ENCODE peak calls at places on chromosomes 3 and 15, in six cellular contexts. N, B, J, O, H and T are unnamed samples.

GRCh38 chr3:117736851-117737250 is 1027.3 kb downstream of the TUSC7 start:
- DNase-seq in N (no peak), B (no peak), J (no peak), O (no peak), H (no peak), T (no peak)

GRCh38 chr15:49101536-49101935 is 53.9 kb downstream of the COPS2 start:
- DNase-seq in N (no peak), B (no peak), J (no peak), O (no peak), H (no peak), T (no peak)

GRCh38 chr3:158420654-158421396 is 150.2 kb upstream of the MLF1 start:
- DNase-seq in N (no peak), B (no peak), J (no peak), O (no peak), H (no peak), T (no peak)

GRCh38 chr15:90141646-90142045 is 39.4 kb upstream of the IDH2 start:
- DNase-seq in N (no peak), B (no peak), J (no peak), O (no peak), H (no peak), T (no peak)

GRCh38 chr3:143002083-143002712 is 828 bp downstream of the U2SURP start:
- DNase-seq in N (no peak), B (peak), J (no peak), O (no peak), H (no peak), T (peak)

GRCh38 chr3:136332776-136333175 is 82.6 kb downstream of the PCCB start:
- DNase-seq in N (no peak), B (peak), J (peak), O (no peak), H (no peak), T (no peak)

GRCh38 chr15:73891328-73891975 is 18.1 kb downstream of the TBC1D21 start:
- DNase-seq in N (no peak), B (no peak), J (no peak), O (no peak), H (no peak), T (no peak)

GRCh38 chr15:100849021-100849831 is 30.4 kb upstream of the ALDH1A3 start:
- DNase-seq in N (peak), B (no peak), J (peak), O (peak), H (peak), T (peak)

GRCh38 chr15:100254694-100255093 is 87.1 kb downstream of the ADAMTS17 start:
- DNase-seq in N (no peak), B (no peak), J (no peak), O (no peak), H (no peak), T (no peak)

GRCh38 chr3:151367448-151367847 is 17.1 kb downstream of the P2RY12 start:
- DNase-seq in N (no peak), B (no peak), J (no peak), O (no peak), H (no peak), T (no peak)

GRCh38 chr3:151372063-151372820 is 12.3 kb downstream of the P2RY12 start:
- DNase-seq in N (no peak), B (no peak), J (no peak), O (no peak), H (no peak), T (no peak)

GRCh38 chr3:151366993-151367392 is 17.6 kb downstream of the P2RY12 start:
- DNase-seq in N (no peak), B (no peak), J (no peak), O (no peak), H (no peak), T (no peak)

DNA sequence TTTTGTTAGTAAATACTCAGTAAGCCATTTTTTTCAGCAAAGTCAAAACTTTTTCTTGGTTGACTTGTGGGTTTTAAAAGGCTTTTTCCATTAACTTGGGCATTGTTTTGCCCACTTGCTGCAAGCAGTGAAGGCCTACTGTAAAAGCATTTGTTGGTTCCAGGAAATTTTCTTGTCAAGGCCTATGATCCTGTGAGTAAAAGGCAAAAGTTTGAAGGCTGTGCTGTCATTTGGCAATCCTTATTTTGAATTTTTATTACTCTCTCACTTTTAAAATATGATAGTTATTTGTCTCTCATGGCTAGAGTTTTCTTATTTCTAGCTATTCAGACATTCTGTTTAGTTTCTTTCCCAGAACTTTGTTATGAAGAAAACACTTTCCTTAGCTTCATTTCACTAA is 13.0 kb downstream of the P2RY12 start:
- DNase-seq in N (no peak), B (no peak), J (no peak), O (no peak), H (no peak), T (no peak)
- H3K4me3 ChIP-seq in N (no peak), B (no peak), J (no peak), O (no peak), H (no peak), T (no peak)

GRCh38 chr3:126469479-126469878 is 6.2 kb downstream of the ZXDC start:
- DNase-seq in N (no peak), B (no peak), J (peak), O (peak), H (no peak), T (no peak)
- H3K4me3 ChIP-seq in N (no peak), B (no peak), J (no peak), O (no peak), H (no peak), T (no peak)

DNA sequence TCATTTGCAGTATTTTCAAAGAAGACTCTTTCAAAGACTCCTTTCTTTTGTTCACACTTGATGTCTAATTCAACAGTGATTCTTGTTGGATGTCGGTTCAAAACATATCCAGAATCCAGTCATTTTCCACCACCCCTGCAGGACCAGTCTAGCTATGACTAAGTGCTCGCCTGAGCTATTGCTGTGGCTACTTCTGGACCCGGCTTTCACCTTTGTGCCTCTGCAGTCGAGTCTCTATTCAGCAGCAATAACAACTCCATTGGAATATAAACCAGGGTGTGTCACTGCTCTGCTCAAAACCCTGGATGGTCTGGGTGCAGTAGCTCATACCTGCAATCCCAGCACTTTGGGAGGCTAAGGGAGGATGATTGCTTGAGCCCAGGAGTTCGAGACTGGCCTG is 55.0 kb downstream of the PRICKLE2 start:
- DNase-seq in N (no peak), B (no peak), J (no peak), O (no peak), H (no peak), T (no peak)
- H3K4me3 ChIP-seq in N (no peak), B (no peak), J (no peak), O (no peak), H (no peak), T (no peak)

DNA sequence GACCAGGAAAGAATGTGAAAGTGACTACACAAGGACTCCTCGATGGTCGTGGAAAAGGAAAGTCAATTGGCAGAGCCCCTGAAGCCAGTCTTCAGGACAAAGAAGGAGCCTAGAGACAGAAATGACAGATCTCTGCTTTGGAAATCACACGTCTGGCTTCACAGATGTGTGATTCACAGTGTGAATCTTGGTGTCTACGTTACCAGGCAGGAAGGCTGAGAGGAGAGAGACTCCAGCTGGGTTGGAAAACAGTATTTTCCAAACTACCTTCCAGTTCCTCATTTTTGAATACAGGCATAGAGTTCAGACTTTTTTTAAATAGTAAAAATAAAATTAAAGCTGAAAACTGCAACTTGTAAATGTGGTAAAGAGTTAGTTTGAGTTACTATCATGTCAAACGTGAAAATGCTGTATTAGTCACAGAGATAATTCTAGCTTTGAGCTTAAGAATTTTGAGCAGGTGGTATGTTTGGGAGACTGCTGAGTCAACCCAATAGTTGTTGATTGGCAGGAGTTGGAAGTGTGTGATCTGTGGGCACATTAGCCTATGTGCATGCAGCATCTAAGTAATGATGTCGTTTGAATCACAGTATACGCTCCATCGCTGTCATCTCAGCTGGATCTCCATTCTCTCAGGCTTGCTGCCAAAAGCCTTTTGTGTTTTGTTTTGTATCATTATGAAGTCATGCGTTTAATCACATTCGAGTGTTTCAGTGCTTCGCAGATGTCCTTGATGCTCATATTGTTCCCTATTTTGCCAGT is 6.0 kb downstream of the CCR2 start:
- DNase-seq in N (no peak), B (no peak), J (no peak), O (no peak), H (no peak), T (no peak)
- H3K4me3 ChIP-seq in N (no peak), B (no peak), J (no peak), O (no peak), H (no peak), T (no peak)